ENCODE peak calls at places on chromosomes 1 and 21, in four cellular contexts. U, M, V and Y are unnamed samples.

GRCh38 chr1:64295566-64295965 is 92.1 kb downstream of the UBE2U start:
- DNase-seq in U (no peak), M (no peak), V (no peak), Y (no peak)

GRCh38 chr1:202750024-202750423 is 39.8 kb upstream of the SYT2 start:
- DNase-seq in U (no peak), M (no peak), V (no peak), Y (no peak)

GRCh38 chr1:37682334-37682987 is 9.9 kb upstream of the CDCA8 start:
- DNase-seq in U (peak), M (peak), V (peak), Y (no peak)

GRCh38 chr1:59999746-60000145 is 73.2 kb upstream of the CYP2J2 start:
- DNase-seq in U (no peak), M (no peak), V (no peak), Y (no peak)

GRCh38 chr1:50531027-50531426 is 107.8 kb upstream of the DMRTA2 start:
- DNase-seq in U (no peak), M (no peak), V (no peak), Y (no peak)

GRCh38 chr1:171877711-171878110 is 36.4 kb downstream of the DNM3 start:
- DNase-seq in U (no peak), M (no peak), V (no peak), Y (no peak)

GRCh38 chr1:17304155-17304826 is 3.7 kb upstream of the PADI4 start:
- DNase-seq in U (no peak), M (no peak), V (no peak), Y (no peak)

GRCh38 chr1:218739426-218739825 is 394.3 kb downstream of the TGFB2 start:
- DNase-seq in U (no peak), M (no peak), V (no peak), Y (no peak)

GRCh38 chr1:206464456-206464964 is 5.8 kb upstream of the IKBKE start:
- DNase-seq in U (no peak), M (no peak), V (no peak), Y (no peak)

GRCh38 chr21:36792505-36792967 is 93.6 kb downstream of the SIM2 start:
- DNase-seq in U (no peak), M (no peak), V (no peak), Y (no peak)

GRCh38 chr1:184191181-184191601 is 139.7 kb downstream of the TSEN15 start:
- DNase-seq in U (no peak), M (no peak), V (no peak), Y (peak)

GRCh38 chr1:174795806-174796205 is 203.9 kb upstream of the CACYBP start:
- DNase-seq in U (no peak), M (no peak), V (no peak), Y (no peak)

GRCh38 chr1:236978740-236979139 is 25.5 kb downstream of the MT1HL1 start:
- DNase-seq in U (no peak), M (no peak), V (no peak), Y (no peak)

GRCh38 chr1:223039990-223040389 is 103.1 kb downstream of the TLR5 start:
- DNase-seq in U (no peak), M (no peak), V (no peak), Y (no peak)

GRCh38 chr21:36723371-36723881 is 24.5 kb downstream of the SIM2 start:
- DNase-seq in U (no peak), M (no peak), V (no peak), Y (no peak)

GRCh38 chr1:17878837-17879236 is 123.7 kb downstream of the ACTL8 start:
- DNase-seq in U (peak), M (no peak), V (no peak), Y (no peak)

GRCh38 chr1:16171314-16172223 is 15.7 kb upstream of the EPHA2 start:
- DNase-seq in U (no peak), M (no peak), V (no peak), Y (no peak)

GRCh38 chr1:107669996-107670395 is 295.0 kb downstream of the VAV3 start:
- DNase-seq in U (peak), M (no peak), V (no peak), Y (no peak)

GRCh38 chr1:93434987-93435386 is 12.9 kb upstream of the FNBP1L start:
- DNase-seq in U (no peak), M (no peak), V (no peak), Y (no peak)

GRCh38 chr21:45747802-45748445 is 104.4 kb downstream of the PCBP3 start:
- DNase-seq in U (peak), M (peak), V (no peak), Y (no peak)

GRCh38 chr1:65844990-65845757 is 52.5 kb downstream of the PDE4B start:
- DNase-seq in U (no peak), M (no peak), V (no peak), Y (no peak)

GRCh38 chr1:1826356-1827088 is 48.3 kb upstream of the NADK start:
- DNase-seq in U (no peak), M (no peak), V (no peak), Y (no peak)

GRCh38 chr21:29376556-29376955 is 77.8 kb downstream of the BACH1 start:
- DNase-seq in U (peak), M (peak), V (no peak), Y (peak)

GRCh38 chr1:226628624-226629155 is 80.1 kb downstream of the STUM start:
- DNase-seq in U (no peak), M (no peak), V (no peak), Y (no peak)

GRCh38 chr1:24189528-24189927 is 2.4 kb upstream of the IFNLR1 start:
- DNase-seq in U (no peak), M (no peak), V (no peak), Y (no peak)

GRCh38 chr1:194347184-194347583 is 1160.8 kb upstream of the B3GALT2 start:
- DNase-seq in U (no peak), M (no peak), V (no peak), Y (no peak)

GRCh38 chr1:194338241-194338948 is 1152.0 kb upstream of the B3GALT2 start:
- DNase-seq in U (no peak), M (no peak), V (no peak), Y (no peak)

GRCh38 chr1:194341587-194341986 is 1155.2 kb upstream of the B3GALT2 start:
- DNase-seq in U (no peak), M (no peak), V (no peak), Y (no peak)

GRCh38 chr1:194339451-194339850 is 1153.0 kb upstream of the B3GALT2 start:
- DNase-seq in U (no peak), M (no peak), V (no peak), Y (no peak)

DNA sequence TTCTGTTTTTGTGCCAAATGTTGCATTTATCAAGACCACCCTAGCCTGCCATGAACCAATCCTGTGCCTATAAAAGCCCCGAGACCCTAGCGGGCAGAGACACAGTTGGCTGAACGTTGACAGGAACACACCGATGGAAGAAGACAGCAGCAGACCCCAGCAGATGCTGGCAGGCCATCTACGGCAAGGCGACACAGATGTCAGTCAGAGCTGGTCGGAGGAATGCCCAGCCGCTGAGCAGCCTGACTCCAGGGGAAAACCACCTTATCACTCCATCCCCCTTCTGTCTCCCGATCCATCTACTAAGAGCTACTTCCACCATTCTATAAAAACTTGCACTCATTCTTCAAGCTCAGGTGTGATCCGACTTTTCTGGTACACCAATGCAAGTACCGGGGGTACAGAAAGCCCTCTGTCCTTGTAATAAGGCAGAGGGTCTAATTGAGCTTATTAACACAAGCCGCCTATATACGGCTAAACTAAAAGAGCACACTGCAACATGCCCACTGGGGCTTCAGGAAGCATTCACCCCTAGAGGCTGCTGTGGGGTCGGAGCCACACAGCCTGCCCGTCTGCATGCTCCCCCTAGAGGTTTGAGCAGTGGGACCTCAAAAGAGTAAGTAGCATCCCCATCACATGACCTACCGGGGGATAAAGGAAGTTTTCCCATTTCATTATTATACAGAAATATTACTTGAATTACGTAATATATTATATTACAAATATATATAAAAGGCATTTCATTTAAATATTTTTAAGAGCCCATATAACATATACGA is 1156.3 kb upstream of the B3GALT2 start:
- DNase-seq in U (no peak), M (no peak), V (no peak), Y (no peak)
- TF ChIP-seq CTCF in U (peak), M (no peak), V (peak), Y (peak)

GRCh38 chr1:46431695-46432094 is 37.6 kb downstream of the FAAH start:
- DNase-seq in U (no peak), M (no peak), V (no peak), Y (no peak)
- TF ChIP-seq CTCF in U (no peak), M (no peak), V (no peak), Y (no peak)

GRCh38 chr21:32916522-32917099 is 109.1 kb upstream of the OLIG2 start:
- DNase-seq in U (peak), M (no peak), V (no peak), Y (no peak)
- TF ChIP-seq CTCF in U (peak), M (no peak), V (no peak), Y (peak)

GRCh38 chr1:56754713-56755505 is 64.3 kb downstream of the FYB2 start:
- DNase-seq in U (no peak), M (no peak), V (no peak), Y (no peak)

GRCh38 chr1:56755911-56756310 is 63.3 kb downstream of the FYB2 start:
- DNase-seq in U (no peak), M (no peak), V (no peak), Y (no peak)

DNA sequence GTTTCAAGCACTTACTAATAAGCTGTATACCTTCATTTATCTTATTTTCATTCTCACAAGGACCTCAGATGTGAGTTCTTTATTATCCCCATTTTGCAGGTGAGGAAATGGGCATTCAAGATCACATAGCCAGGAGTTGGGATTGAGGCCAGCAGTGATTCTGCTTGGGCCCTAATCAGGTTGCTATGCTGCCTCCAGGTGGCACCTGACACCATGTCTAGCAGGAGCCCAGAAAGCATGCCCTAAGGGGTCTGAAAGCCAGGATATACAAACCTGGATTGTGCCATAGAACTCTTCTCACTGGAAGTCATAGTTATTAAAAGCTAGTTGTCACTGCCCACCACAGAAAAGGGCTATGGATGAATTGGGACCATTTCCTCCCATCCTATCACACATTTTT is 61.1 kb downstream of the FYB2 start:
- DNase-seq in U (peak), M (no peak), V (no peak), Y (no peak)
- TF ChIP-seq CTCF in U (peak), M (no peak), V (peak), Y (no peak)

GRCh38 chr1:101820080-101820479 is 176.6 kb downstream of the OLFM3 start:
- DNase-seq in U (peak), M (no peak), V (peak), Y (no peak)
- TF ChIP-seq CTCF in U (peak), M (peak), V (peak), Y (no peak)

GRCh38 chr21:17797967-17798366 is 21.2 kb downstream of the C21orf91 start:
- DNase-seq in U (no peak), M (no peak), V (no peak), Y (no peak)
- TF ChIP-seq CTCF in U (no peak), M (no peak), V (no peak), Y (no peak)